ENCODE peak calls at places on chromosomes 6 and 20, in nine cellular contexts. K is heart right ventricle; I is right atrium auricular region; E is putamen; N is aorta; Y is NCI-H146; D is GM12865; C is C1 segment of cervical spinal cord; Z is effector CD4-positive, alpha-beta T cell. Q is an unnamed sample.

GRCh38 chr20:63951398-63952209 is 4.6 kb downstream of the UCKL1 start:
- DNase-seq in D (no peak), Z (no peak), E (no peak), N (no peak), C (peak; percentile 72), Y (no peak), I (no peak), K (no peak), Q (no peak)

GRCh38 chr6:167968091-167968490 is 29.4 kb upstream of the KIF25 start:
- DNase-seq in D (no peak), Y (peak; percentile 38), C (no peak), Z (no peak), N (no peak), K (no peak), E (no peak), I (no peak), Q (peak; percentile 64)

GRCh38 chr6:86192123-86192522 is 549.4 kb upstream of the SYNCRIP start:
- DNase-seq in N (no peak), I (no peak), Z (no peak), Y (peak; percentile 8), C (no peak), D (peak; percentile 62), E (no peak), K (no peak), Q (peak; percentile 31)

GRCh38 chr20:62845818-62846527 is 15.6 kb downstream of the TCFL5 start:
- DNase-seq in D (no peak), I (no peak), K (no peak), Z (no peak), N (no peak), Y (no peak), E (no peak), C (no peak), Q (no peak)

GRCh38 chr6:137552809-137553208 is 58.6 kb upstream of the OLIG3 start:
- DNase-seq in N (no peak), Y (no peak), K (no peak), D (no peak), I (no peak), Z (no peak), C (no peak), E (no peak), Q (no peak)

GRCh38 chr6:157188213-157188612 is 135.1 kb downstream of the TMEM242 start:
- DNase-seq in Y (no peak), Z (no peak), E (no peak), K (no peak), N (no peak), I (no peak), C (no peak), D (no peak), Q (no peak)

GRCh38 chr6:12472601-12473038 is 182.5 kb downstream of the EDN1 start:
- DNase-seq in E (no peak), D (no peak), C (no peak), Y (no peak), K (peak; percentile 25), N (peak; percentile 81), Z (no peak), I (peak; percentile 92), Q (no peak)

GRCh38 chr20:12345978-12346377 is 428.3 kb downstream of the BTBD3 start:
- DNase-seq in I (no peak), D (no peak), K (no peak), N (no peak), E (no peak), Y (no peak), Z (no peak), C (no peak), Q (no peak)

GRCh38 chr20:57753332-57754164 is 43.7 kb upstream of the PMEPA1 start:
- DNase-seq in K (no peak), I (no peak), E (no peak), Z (no peak), N (no peak), D (no peak), Y (peak; percentile 66), C (no peak), Q (no peak)